ENCODE peak calls at places on chromosome 4, in six cellular contexts. M is CD8-positive, alpha-beta memory T cell; D is fibroblast of lung; Y is naive thymus-derived CD4-positive, alpha-beta T cell; N is AG09309; W is fibroblast of mammary gland. I is an unnamed sample.

GRCh38 chr4:72218953-72219352 is 187.2 kb downstream of the NPFFR2 start:
- DNase-seq in M (no peak), N (no peak), W (no peak), Y (no peak), D (no peak), I (no peak)

GRCh38 chr4:5996641-5997040 is 21.6 kb downstream of the C4orf50 start:
- DNase-seq in N (no peak), M (no peak), D (no peak), Y (no peak), W (no peak), I (peak; percentile 75)

GRCh38 chr4:48093949-48094550 is 40.0 kb downstream of the TXK start:
- DNase-seq in W (no peak), M (no peak), Y (no peak), N (no peak), D (peak; percentile 65), I (no peak)

GRCh38 chr4:1813231-1813630 is 20.1 kb downstream of the FGFR3 start:
- DNase-seq in M (no peak), Y (no peak), D (no peak), W (no peak), N (no peak), I (no peak)

GRCh38 chr4:87310691-87311335 is 11.9 kb downstream of the HSD17B13 start:
- DNase-seq in M (no peak), N (no peak), Y (no peak), W (no peak), D (peak; percentile 25), I (no peak)

GRCh38 chr4:120841580-120841979 is 80.9 kb downstream of the PRDM5 start:
- DNase-seq in D (peak; percentile 58), W (no peak), Y (no peak), M (no peak), N (no peak), I (no peak)

GRCh38 chr4:16609170-16609758 is 289.2 kb downstream of the LDB2 start:
- DNase-seq in D (no peak), Y (no peak), M (no peak), W (no peak), N (no peak), I (no peak)

GRCh38 chr4:44448548-44449443 is at the start of gene KCTD8:
- DNase-seq in D (peak; percentile 92), N (peak; percentile 4), W (peak; percentile 61), M (no peak), Y (peak; percentile 12), I (peak; percentile 82)

GRCh38 chr4:41384992-41385391 is 128.3 kb downstream of the UCHL1 start:
- DNase-seq in D (no peak), Y (no peak), M (no peak), W (no peak), N (no peak), I (peak; percentile 34)

GRCh38 chr4:152094851-152095700 is 334.3 kb upstream of the GATB start:
- DNase-seq in N (peak; percentile 57), W (peak; percentile 56), M (no peak), Y (no peak), D (peak; percentile 79), I (no peak)

GRCh38 chr4:145934434-145935047 is 4.1 kb downstream of the ZNF827 start:
- DNase-seq in N (no peak), D (no peak), W (no peak), Y (no peak), M (no peak), I (no peak)

GRCh38 chr4:156575430-156576073 is 396.0 kb downstream of the PDGFC start:
- DNase-seq in N (no peak), Y (no peak), W (no peak), D (peak; percentile 59), M (no peak), I (no peak)

GRCh38 chr4:119103263-119103662 is 32.4 kb upstream of the MYOZ2 start:
- DNase-seq in D (peak; percentile 100), N (peak; percentile 98), M (no peak), W (peak; percentile 98), Y (no peak), I (peak; percentile 47)

GRCh38 chr4:25238052-25238451 is 4.2 kb downstream of the PI4K2B start:
- DNase-seq in D (no peak), Y (no peak), W (peak; percentile 6), N (no peak), M (no peak), I (no peak)

GRCh38 chr4:40685300-40685699 is 55.6 kb upstream of the RBM47 start:
- DNase-seq in M (no peak), W (peak; percentile 59), Y (no peak), D (peak; percentile 82), N (no peak), I (peak; percentile 56)

GRCh38 chr4:48138936-48139335 is 4.9 kb upstream of the TXK start:
- DNase-seq in M (peak; percentile 72), N (no peak), W (no peak), Y (no peak), D (no peak), I (no peak)

GRCh38 chr4:103443324-103443723 is 245.2 kb upstream of the CENPE start:
- DNase-seq in M (no peak), D (no peak), N (no peak), Y (no peak), W (peak; percentile 43), I (peak; percentile 9)

GRCh38 chr4:26719954-26720552 is 136.2 kb downstream of the TBC1D19 start:
- DNase-seq in D (peak; percentile 29), M (no peak), Y (no peak), N (no peak), W (peak; percentile 54), I (no peak)

GRCh38 chr4:8892556-8893226 is 21.1 kb upstream of the HMX1 start:
- DNase-seq in D (no peak), N (no peak), W (no peak), Y (no peak), M (no peak), I (no peak)

GRCh38 chr4:20043992-20044391 is 207.7 kb upstream of the SLIT2 start:
- DNase-seq in D (no peak), Y (no peak), W (no peak), N (no peak), M (no peak), I (no peak)

GRCh38 chr4:172369471-172369959 is 556.3 kb downstream of the GALNTL6 start:
- DNase-seq in N (no peak), Y (no peak), M (no peak), D (no peak), W (no peak), I (no peak)

DNA sequence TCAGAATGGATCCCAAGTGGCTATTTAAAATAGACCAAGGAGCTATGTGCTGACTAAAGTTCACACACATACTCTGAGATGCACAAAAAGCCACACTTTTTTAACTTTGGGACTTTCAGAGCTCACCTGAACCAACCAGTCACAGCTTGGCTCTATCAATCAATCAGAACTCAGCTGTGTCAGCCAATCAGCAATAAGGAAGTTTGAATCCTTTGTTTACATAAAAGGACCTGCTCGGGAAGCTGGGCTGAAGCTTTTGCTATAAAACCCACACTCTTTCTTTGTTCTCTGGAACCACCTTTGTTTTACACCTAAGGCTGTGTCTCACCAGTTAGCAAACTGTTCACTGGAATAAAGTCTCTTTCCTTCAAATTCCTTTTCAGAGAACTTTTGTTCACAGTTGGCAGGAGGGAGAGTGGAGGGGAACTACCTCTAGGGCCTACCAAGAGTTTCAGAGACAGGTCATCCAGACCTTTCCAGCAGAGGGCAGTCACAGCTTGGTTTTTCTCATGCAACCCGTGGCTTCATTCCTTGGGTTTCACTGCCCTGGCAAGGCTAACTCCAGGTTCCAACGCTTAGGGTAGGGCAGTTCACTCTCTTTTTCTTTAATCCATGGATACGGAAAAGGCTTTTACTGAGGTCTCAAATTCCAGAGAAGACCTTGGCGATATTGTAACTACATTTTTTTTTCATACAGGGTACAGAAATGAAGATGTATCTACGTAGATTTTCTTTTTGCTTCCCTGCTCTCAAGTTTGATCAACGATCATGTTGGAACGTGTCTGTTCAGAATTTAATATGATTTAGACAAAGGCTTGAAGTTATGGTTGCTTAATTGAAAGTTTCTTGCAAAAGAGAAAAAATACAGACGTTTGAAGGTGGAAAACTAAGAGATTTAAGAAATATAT is 80.7 kb downstream of the GPRIN3 start:
- DNase-seq in D (peak; percentile 66), M (peak; percentile 67), W (peak; percentile 79), N (peak; percentile 31), Y (peak; percentile 37), I (peak; percentile 93)
- H3K4me3 ChIP-seq in D (no peak overlapping the region), M (no peak overlapping the region), W (no peak overlapping the region), N (no peak overlapping the region), Y (peak overlapping the region; percentile 21), I (peak overlapping the region; percentile 14)

GRCh38 chr4:153432971-153433752 is 33.0 kb upstream of the TMEM131L start:
- DNase-seq in D (peak; percentile 85), W (peak; percentile 87), N (peak; percentile 87), Y (peak; percentile 22), M (peak; percentile 73), I (peak; percentile 66)
- H3K4me3 ChIP-seq in D (no peak overlapping the region), W (no peak overlapping the region), N (no peak overlapping the region), Y (peak overlapping the region; percentile 65), M (peak overlapping the region; percentile 60), I (no peak overlapping the region)

DNA sequence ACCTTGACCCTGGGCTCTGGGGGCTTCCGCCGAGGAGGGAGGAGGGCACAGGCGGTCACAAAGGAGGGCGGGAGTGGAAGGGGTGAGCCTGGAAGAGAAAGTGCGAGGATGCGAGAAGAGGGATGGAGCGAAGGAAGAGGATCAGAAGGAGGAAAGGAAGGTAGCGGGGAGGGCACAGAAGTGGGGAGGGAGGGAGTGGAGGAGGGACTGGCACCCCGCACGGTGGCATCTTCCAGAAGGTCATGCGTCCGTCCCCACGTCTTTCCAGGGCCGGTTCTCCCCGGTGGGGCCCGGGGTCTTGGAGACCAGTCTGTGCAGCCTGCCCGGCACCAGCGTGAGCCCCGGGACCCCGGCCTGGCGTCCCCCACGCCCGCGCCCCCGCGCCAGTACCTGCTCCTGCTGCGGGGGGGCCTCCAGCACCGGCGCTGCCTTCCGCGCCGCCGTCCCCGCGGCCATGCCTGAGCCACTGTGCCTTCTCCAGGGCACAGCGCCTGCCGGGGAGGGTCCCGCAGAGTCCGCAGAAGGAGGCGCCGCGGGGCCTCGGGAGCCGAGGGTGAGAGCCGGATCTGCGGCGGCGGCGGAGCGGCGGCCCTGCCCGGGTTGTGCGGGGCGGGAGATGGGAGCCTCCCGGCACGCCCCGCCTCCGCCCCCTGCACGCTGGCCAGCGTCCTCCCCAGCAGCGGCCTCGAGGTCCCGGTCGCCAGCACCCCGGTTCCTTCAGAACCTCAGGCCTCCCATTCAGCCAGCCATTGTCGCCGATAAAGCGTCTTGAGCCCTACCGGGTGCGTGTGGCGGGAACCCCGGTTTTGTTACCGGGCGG is at the start of gene RNF175:
- DNase-seq in M (no peak), D (peak; percentile 4), Y (peak; percentile 20), W (no peak), N (no peak), I (no peak)
- H3K4me3 ChIP-seq in M (peak within 1 kb of the TSS; percentile 26), D (peak within 1 kb of the TSS; percentile 44), Y (peak within 1 kb of the TSS; percentile 34), W (peak within 1 kb of the TSS; percentile 35), N (peak within 1 kb of the TSS; percentile 31), I (no peak within 1 kb of the TSS)

GRCh38 chr4:83013420-83013867 is 2.8 kb upstream of the LIN54 start:
- DNase-seq in M (no peak), D (no peak), Y (no peak), W (no peak), N (no peak), I (no peak)
- H3K4me3 ChIP-seq in M (peak overlapping the region; percentile 81), D (peak overlapping the region; percentile 97), Y (peak overlapping the region; percentile 69), W (peak overlapping the region; percentile 84), N (peak overlapping the region; percentile 53), I (peak overlapping the region; percentile 87)

DNA sequence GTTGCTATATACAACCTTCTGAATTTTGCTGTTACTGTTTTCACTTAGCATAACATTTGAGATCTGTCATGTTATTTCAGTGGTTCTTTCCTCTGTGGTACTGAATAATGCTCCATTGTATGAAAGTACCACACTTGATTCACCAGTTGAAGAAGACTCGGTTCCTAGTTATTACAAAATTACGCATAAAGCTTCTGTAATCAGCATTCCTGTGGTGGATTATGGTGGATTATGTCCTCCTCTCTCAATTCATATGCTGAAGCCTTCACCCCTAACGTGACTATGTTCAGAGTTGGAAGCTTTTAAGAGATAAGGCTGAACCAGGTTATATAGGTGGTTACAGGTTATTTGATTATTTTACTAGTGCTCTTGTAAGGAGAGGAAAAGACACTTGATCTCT is 2143.5 kb upstream of the AGA start:
- DNase-seq in N (no peak), W (no peak), M (no peak), Y (no peak), D (no peak), I (no peak)
- H3K4me3 ChIP-seq in N (no peak overlapping the region), W (no peak overlapping the region), M (no peak overlapping the region), Y (no peak overlapping the region), D (no peak overlapping the region), I (no peak overlapping the region)

I was measured in SJCRH30.